ENCODE peak calls at places on chromosome 17, in ten cellular contexts. R, O, T, A, B, Q, K, L, D and E are unnamed samples.
A peak's percentile ranks its signal among the peaks of the same experiment; 100 is the strongest.

GRCh38 chr17:63848834-63849689 is 6.6 kb upstream of the SMARCD2 start:
- DNase-seq in R (peak; percentile 84), O (peak; percentile 37), T (peak; percentile 89), A (peak; percentile 93), B (peak; percentile 98), Q (peak; percentile 80), K (peak; percentile 93), L (peak; percentile 83), D (no peak), E (no peak)

GRCh38 chr17:17833664-17834357 is 3.0 kb downstream of the SREBF1 start:
- DNase-seq in R (no peak), O (no peak), T (no peak), A (no peak), B (no peak), Q (no peak), K (no peak), L (no peak), D (no peak), E (no peak)

GRCh38 chr17:40209404-40210093 is 9.6 kb upstream of the WIPF2 start:
- DNase-seq in R (no peak), O (no peak), T (no peak), A (peak; percentile 23), B (no peak), Q (no peak), K (no peak), L (no peak), D (no peak), E (no peak)

GRCh38 chr17:50596191-50597037 is 35.9 kb downstream of the CACNA1G start:
- DNase-seq in R (no peak), O (no peak), T (peak; percentile 65), A (peak; percentile 4), B (no peak), Q (no peak), K (no peak), L (no peak), D (no peak), E (no peak)

GRCh38 chr17:74979408-74980146 is 7.0 kb upstream of the HID1 start:
- DNase-seq in R (no peak), O (no peak), T (no peak), A (no peak), B (no peak), Q (no peak), K (no peak), L (no peak), D (no peak), E (no peak)

GRCh38 chr17:72338847-72339790 is 218.3 kb downstream of the SOX9 start:
- DNase-seq in R (no peak), O (peak; percentile 86), T (peak; percentile 48), A (peak; percentile 94), B (no peak), Q (peak; percentile 99), K (no peak), L (peak; percentile 91), D (no peak), E (peak; percentile 97)

GRCh38 chr17:57294075-57294474 is 37.8 kb downstream of the MSI2 start:
- DNase-seq in R (no peak), O (no peak), T (no peak), A (no peak), B (no peak), Q (no peak), K (no peak), L (no peak), D (no peak), E (no peak)

GRCh38 chr17:76515291-76515949 is 14.2 kb upstream of the RHBDF2 start:
- DNase-seq in R (peak; percentile 85), O (peak; percentile 65), T (no peak), A (peak; percentile 73), B (peak; percentile 90), Q (peak; percentile 91), K (peak; percentile 90), L (peak; percentile 90), D (no peak), E (peak; percentile 91)

GRCh38 chr17:52134641-52135040 is 23.9 kb downstream of the CA10 start:
- DNase-seq in R (no peak), O (no peak), T (no peak), A (no peak), B (no peak), Q (peak; percentile 30), K (no peak), L (no peak), D (no peak), E (no peak)

GRCh38 chr17:40107266-40107980 is 7.0 kb upstream of the NR1D1 start:
- DNase-seq in R (no peak), O (no peak), T (no peak), A (peak; percentile 63), B (no peak), Q (no peak), K (peak; percentile 63), L (no peak), D (no peak), E (peak; percentile 8)

GRCh38 chr17:47847341-47848197 is 3.4 kb downstream of the SP6 start:
- DNase-seq in R (no peak), O (no peak), T (no peak), A (peak; percentile 45), B (no peak), Q (peak; percentile 28), K (no peak), L (no peak), D (no peak), E (no peak)

GRCh38 chr17:32440722-32441121 is 3.6 kb upstream of the PSMD11 start:
- DNase-seq in R (no peak), O (no peak), T (no peak), A (no peak), B (no peak), Q (no peak), K (no peak), L (no peak), D (no peak), E (no peak)

GRCh38 chr17:9828296-9829059 is 2.8 kb downstream of the GLP2R start:
- DNase-seq in R (no peak), O (no peak), T (no peak), A (peak; percentile 34), B (no peak), Q (no peak), K (no peak), L (no peak), D (no peak), E (no peak)

GRCh38 chr17:73841431-73842060 is 197.3 kb upstream of the SDK2 start:
- DNase-seq in R (no peak), O (no peak), T (peak; percentile 43), A (peak; percentile 3), B (peak; percentile 12), Q (no peak), K (no peak), L (no peak), D (no peak), E (no peak)